ENCODE peak calls at places on chromosomes 16 and 17, in eight cellular contexts. F is mammary epithelial cell, Y is cardiac muscle cell, T is SK-N-SH, G is GM06990, C is left ventricle myocardium inferior, E is GM23338, V is AG04450. M is an unnamed sample. For H3K27me3, the result is how much of the 10 kb centered on the place peaks cover.

GRCh38 chr17:44969144-44969780 is 1.2 kb upstream of the C1QL1 start:
- DNase-seq in T (peak), V (no peak), E (peak), F (no peak), G (no peak), Y (no peak), C (no peak), M (no peak)

GRCh38 chr17:45786349-45786748 is 2.2 kb downstream of the CRHR1 start:
- DNase-seq in C (no peak), G (no peak), E (no peak), T (no peak), Y (no peak), V (no peak), F (no peak), M (no peak)

GRCh38 chr16:65042966-65043365 is 78.9 kb downstream of the CDH11 start:
- DNase-seq in F (no peak), Y (no peak), T (no peak), V (no peak), G (no peak), E (no peak), C (no peak), M (no peak)

GRCh38 chr17:61406871-61407210 is 7.2 kb downstream of the TBX2 start:
- DNase-seq in Y (no peak), E (no peak), G (no peak), V (no peak), F (no peak), C (no peak), T (peak), M (no peak)

GRCh38 chr17:70622382-70623260 is 453.3 kb downstream of the KCNJ2 start:
- DNase-seq in C (peak), F (peak), V (no peak), Y (peak), E (peak), G (no peak), T (peak), M (peak)

GRCh38 chr16:86575754-86576557 is 2.4 kb upstream of the FOXL1 start:
- DNase-seq in V (peak), Y (peak), T (peak), F (peak), G (peak), E (peak), C (peak), M (no peak)

GRCh38 chr17:39036009-39036408 is 68.8 kb upstream of the FBXO47 start:
- DNase-seq in Y (no peak), E (no peak), G (no peak), V (no peak), F (peak), C (no peak), T (no peak), M (no peak)

GRCh38 chr16:56311208-56312027 is 113.9 kb downstream of the AMFR start:
- DNase-seq in Y (no peak), T (no peak), F (no peak), G (no peak), E (peak), C (no peak), V (no peak), M (no peak)

GRCh38 chr16:61149709-61150108 is 886.5 kb downstream of the CDH8 start:
- DNase-seq in Y (no peak), V (no peak), C (no peak), E (no peak), G (no peak), T (no peak), F (no peak), M (no peak)

GRCh38 chr17:10149573-10150399 is 48.6 kb downstream of the GAS7 start:
- DNase-seq in F (peak), T (no peak), G (peak), C (no peak), V (no peak), E (no peak), Y (peak), M (no peak)

GRCh38 chr17:82956726-82957468 is 117.1 kb upstream of the ZNF750 start:
- DNase-seq in Y (no peak), C (peak), T (no peak), G (no peak), F (no peak), E (no peak), V (no peak), M (no peak)

GRCh38 chr17:82330322-82331239 is 3.0 kb downstream of the SECTM1 start:
- DNase-seq in C (no peak), T (peak), F (peak), Y (peak), E (no peak), G (no peak), V (peak), M (no peak)

GRCh38 chr16:64421515-64421914 is 700.3 kb downstream of the CDH11 start:
- DNase-seq in F (no peak), T (no peak), V (no peak), Y (no peak), E (no peak), C (no peak), G (no peak), M (no peak)

GRCh38 chr17:7403043-7403901 is 625 bp downstream of the TMEM256 start:
- DNase-seq in V (peak), C (peak), T (peak), Y (no peak), F (no peak), G (no peak), E (peak), M (peak)

GRCh38 chr17:46193246-46193625 is at the start of gene KANSL1:
- DNase-seq in V (peak), T (peak), G (peak), F (peak), C (peak), Y (peak), E (peak), M (peak)

GRCh38 chr16:3503513-3503912 is 2.7 kb downstream of the CLUAP1 start:
- DNase-seq in Y (no peak), C (no peak), F (peak), E (no peak), T (no peak), G (no peak), V (no peak), M (no peak)

GRCh38 chr17:17224137-17224536 is 12.8 kb downstream of the FLCN start:
- DNase-seq in T (no peak), C (no peak), G (no peak), V (no peak), F (no peak), Y (no peak), E (no peak), M (no peak)

GRCh38 chr16:3696425-3697218 is 20.7 kb downstream of the TRAP1 start:
- DNase-seq in F (peak), G (no peak), Y (peak), T (no peak), C (no peak), V (peak), E (no peak), M (no peak)

GRCh38 chr17:74704536-74704935 is 8.2 kb downstream of the CD300LF start:
- DNase-seq in T (no peak), F (no peak), E (no peak), C (no peak), V (no peak), G (no peak), Y (no peak), M (peak)

GRCh38 chr17:74699236-74699635 is 13.5 kb downstream of the CD300LF start:
- DNase-seq in E (no peak), G (no peak), C (no peak), V (no peak), T (no peak), Y (no peak), F (no peak), M (no peak)

GRCh38 chr17:74697477-74697876 is 15.2 kb downstream of the CD300LF start:
- DNase-seq in T (no peak), G (no peak), V (no peak), Y (no peak), C (no peak), F (no peak), E (no peak), M (no peak)

GRCh38 chr17:74698069-74698468 is 14.7 kb downstream of the CD300LF start:
- DNase-seq in Y (no peak), G (no peak), F (no peak), V (no peak), T (no peak), C (no peak), E (no peak), M (no peak)

DNA sequence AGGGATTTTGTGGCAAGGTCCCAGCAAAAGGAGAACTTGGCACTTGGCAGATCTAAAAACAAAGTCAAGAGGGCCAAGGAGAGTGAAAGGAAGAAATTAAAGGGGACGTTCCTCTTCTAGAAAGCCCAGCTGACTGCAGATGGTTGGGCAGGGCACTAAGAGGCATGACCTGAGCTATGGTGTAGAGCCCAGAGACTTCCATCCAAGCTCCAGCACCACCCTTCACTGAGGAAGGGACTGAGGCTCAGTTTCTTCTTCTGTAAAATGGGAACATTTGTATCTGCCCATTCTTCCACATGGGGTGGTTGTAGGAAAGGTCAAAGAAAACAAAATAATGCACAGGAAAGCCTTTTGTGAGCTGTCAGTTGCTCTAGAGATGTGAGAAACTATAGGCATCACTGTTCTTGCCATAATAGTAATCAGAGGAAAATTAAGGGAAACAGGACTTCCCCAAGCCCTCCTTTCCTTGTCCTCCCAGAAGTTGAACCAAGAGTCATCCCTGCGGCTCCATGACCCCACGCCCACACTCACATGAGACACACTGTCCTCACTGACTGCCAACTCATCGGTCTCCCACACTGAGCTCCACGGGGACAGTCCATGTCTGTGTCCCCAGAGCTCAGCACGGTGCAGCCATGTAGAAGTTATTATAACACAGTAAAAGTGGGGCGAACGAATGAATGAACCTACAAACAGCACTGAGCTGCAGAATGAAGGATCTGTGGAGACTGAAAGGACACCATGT is 10.4 kb downstream of the CD300LF start:
- DNase-seq in C (no peak), G (no peak), V (no peak), T (no peak), E (no peak), F (no peak), Y (no peak), M (no peak)
- H3K27me3 ChIP-seq in C (under half), G (under half), V (under half), T (under half), E (under half), F (under half), Y (under half), M (under half)

GRCh38 chr17:50065056-50065455 is 9.1 kb downstream of the ITGA3 start:
- DNase-seq in Y (peak), F (no peak), E (no peak), T (no peak), C (no peak), G (no peak), V (no peak), M (no peak)
- H3K4me3 ChIP-seq in Y (no peak), F (no peak), E (no peak), T (no peak), C (no peak), G (no peak), V (no peak), M (no peak)

DNA sequence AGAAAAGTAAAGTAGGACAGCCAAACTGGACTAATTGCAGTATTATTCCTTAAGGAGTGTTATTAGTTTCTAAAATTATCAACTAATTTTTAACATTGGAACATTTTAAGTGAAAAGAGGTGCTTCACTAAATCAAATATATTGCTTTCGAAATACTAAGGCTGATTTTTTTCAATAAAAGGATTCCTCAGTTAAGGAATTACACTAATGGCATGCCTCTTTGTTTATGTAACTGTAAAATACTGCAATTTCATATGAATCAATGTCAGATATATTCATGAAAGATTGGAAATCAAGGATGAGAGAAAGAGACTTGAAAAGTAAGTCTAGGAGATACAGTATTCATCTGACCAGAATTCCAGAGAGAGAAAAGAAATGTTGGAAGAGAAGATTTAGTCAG is 129.8 kb downstream of the TANC2 start:
- DNase-seq in C (no peak), Y (no peak), G (no peak), T (no peak), V (no peak), E (no peak), F (no peak), M (no peak)
- H3K27me3 ChIP-seq in C (under half), Y (under half), G (under half), T (under half), V (under half), E (under half), F (under half), M (under half)

DNA sequence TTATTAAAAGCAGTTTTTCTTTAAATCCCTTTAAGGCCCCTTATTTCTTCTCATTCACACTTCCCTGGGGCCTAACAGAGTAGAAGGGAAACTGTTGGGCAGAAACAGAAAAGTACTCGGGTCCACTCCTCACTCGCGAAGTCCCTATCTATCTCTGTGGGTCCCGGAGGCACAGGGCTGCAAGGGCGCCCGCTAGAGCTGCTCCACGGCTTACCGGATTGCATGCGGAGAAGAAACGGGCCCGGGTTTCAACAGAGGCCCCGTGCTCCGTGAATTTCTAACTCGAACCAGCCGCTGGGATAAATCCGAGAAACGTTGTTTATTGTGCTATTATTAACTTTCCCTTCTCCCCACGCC is 4.3 kb downstream of the CBLN1 start:
- DNase-seq in T (no peak), Y (no peak), F (no peak), E (peak), V (no peak), C (no peak), G (no peak), M (no peak)
- H3K4me3 ChIP-seq in T (no peak), Y (no peak), F (no peak), E (peak), V (no peak), C (peak), G (no peak), M (no peak)